ENCODE peak calls at places on chromosomes 6 and 20, in five cellular contexts. R is stimulated activated CD8-positive, alpha-beta memory T cell treated with anti-CD3 and anti-CD28 coated beads, Interleukin-2, amount 100 ng/mL, for 1 hour; I is GM23248; W is stimulated activated CD4-positive, alpha-beta T cell treated with anti-CD3 and anti-CD28 coated beads, Interleukin-15, amount 100 ng/mL, for 1 hour; K is neural progenitor cell. C is an unnamed sample.

GRCh38 chr20:39627765-39628164 is 665.6 kb downstream of the DHX35 start:
- DNase-seq in K (no peak), I (peak), W (no peak), R (no peak), C (no peak)

GRCh38 chr6:4640139-4640538 is 136.1 kb upstream of the CDYL start:
- DNase-seq in R (no peak), K (no peak), W (no peak), I (peak), C (no peak)

GRCh38 chr20:17622851-17623508 is 53.1 kb downstream of the DSTN start:
- DNase-seq in R (no peak), W (no peak), I (no peak), K (no peak), C (no peak)

GRCh38 chr20:20837574-20838021 is 125.2 kb upstream of the RALGAPA2 start:
- DNase-seq in K (peak), W (peak), R (no peak), I (peak), C (peak)

GRCh38 chr20:57223648-57224489 is 42.6 kb downstream of the BMP7 start:
- DNase-seq in R (no peak), W (no peak), I (peak), K (no peak), C (no peak)

GRCh38 chr6:5302995-5303622 is 41.8 kb downstream of the FARS2 start:
- DNase-seq in R (no peak), W (peak), K (peak), I (peak), C (peak)

GRCh38 chr20:610130-611046 is at the start of gene TCF15:
- DNase-seq in K (peak), W (no peak), I (peak), R (no peak), C (peak)

GRCh38 chr20:41654292-41654691 is 36.1 kb upstream of the CHD6 start:
- DNase-seq in R (no peak), K (no peak), W (no peak), I (no peak), C (peak)

GRCh38 chr6:11009353-11009752 is 34.8 kb downstream of the ELOVL2 start:
- DNase-seq in I (peak), K (no peak), R (no peak), W (no peak), C (no peak)

GRCh38 chr6:119830494-119831295 is 481.1 kb upstream of the MAN1A1 start:
- DNase-seq in I (no peak), R (no peak), K (peak), W (no peak), C (no peak)

GRCh38 chr6:7335519-7335918 is 22.5 kb upstream of the SSR1 start:
- DNase-seq in I (no peak), K (no peak), W (no peak), R (no peak), C (no peak)

C was measured in left kidney.